ENCODE peak calls at places on chromosomes 2 and 18, in eight cellular contexts. G is esophagus squamous epithelium, Q is heart right ventricle, T is breast epithelium, U is AG04450, I is brain microvascular endothelial cell, M is K562, Y is left ventricle myocardium inferior. A is an unnamed sample. For H3K27me3, the result is how much of the 10 kb centered on the place peaks cover.

GRCh38 chr2:32910883-32911598 is 35.7 kb upstream of the LTBP1 start:
- DNase-seq in G (no peak), Q (no peak), T (no peak), U (no peak), I (no peak), M (no peak), Y (no peak), A (no peak)

GRCh38 chr2:160411955-160412354 is 81.7 kb downstream of the RBMS1 start:
- DNase-seq in G (no peak), Q (no peak), T (no peak), U (no peak), I (no peak), M (no peak), Y (no peak), A (no peak)

GRCh38 chr18:46754188-46754587 is 2.7 kb downstream of the ST8SIA5 start:
- DNase-seq in G (no peak), Q (no peak), T (no peak), U (no peak), I (no peak), M (no peak), Y (no peak), A (no peak)

GRCh38 chr18:55322176-55322735 is 265.7 kb downstream of the TCF4 start:
- DNase-seq in G (no peak), Q (peak), T (peak), U (peak), I (peak), M (no peak), Y (peak), A (peak)

GRCh38 chr2:137927846-137928245 is 36.4 kb upstream of the HNMT start:
- DNase-seq in G (no peak), Q (no peak), T (no peak), U (no peak), I (no peak), M (no peak), Y (no peak), A (no peak)

GRCh38 chr2:185108588-185108987 is 510.3 kb downstream of the ZNF804A start:
- DNase-seq in G (no peak), Q (no peak), T (no peak), U (no peak), I (no peak), M (no peak), Y (no peak), A (no peak)

GRCh38 chr2:75604479-75604878 is 42.1 kb upstream of the MRPL19 start:
- DNase-seq in G (no peak), Q (no peak), T (no peak), U (no peak), I (no peak), M (no peak), Y (no peak), A (no peak)

GRCh38 chr2:166472332-166472731 is 21.7 kb downstream of the SCN7A start:
- DNase-seq in G (no peak), Q (no peak), T (no peak), U (no peak), I (no peak), M (no peak), Y (no peak), A (no peak)

GRCh38 chr18:31701752-31702151 is 17.4 kb upstream of the B4GALT6 start:
- DNase-seq in G (no peak), Q (no peak), T (no peak), U (no peak), I (no peak), M (no peak), Y (no peak), A (no peak)

GRCh38 chr2:111094686-111095085 is 26.0 kb upstream of the BCL2L11 start:
- DNase-seq in G (no peak), Q (no peak), T (no peak), U (no peak), I (no peak), M (no peak), Y (no peak), A (no peak)

GRCh38 chr2:1509271-1509995 is 96.2 kb downstream of the TPO start:
- DNase-seq in G (no peak), Q (peak), T (no peak), U (no peak), I (no peak), M (no peak), Y (no peak), A (no peak)

DNA sequence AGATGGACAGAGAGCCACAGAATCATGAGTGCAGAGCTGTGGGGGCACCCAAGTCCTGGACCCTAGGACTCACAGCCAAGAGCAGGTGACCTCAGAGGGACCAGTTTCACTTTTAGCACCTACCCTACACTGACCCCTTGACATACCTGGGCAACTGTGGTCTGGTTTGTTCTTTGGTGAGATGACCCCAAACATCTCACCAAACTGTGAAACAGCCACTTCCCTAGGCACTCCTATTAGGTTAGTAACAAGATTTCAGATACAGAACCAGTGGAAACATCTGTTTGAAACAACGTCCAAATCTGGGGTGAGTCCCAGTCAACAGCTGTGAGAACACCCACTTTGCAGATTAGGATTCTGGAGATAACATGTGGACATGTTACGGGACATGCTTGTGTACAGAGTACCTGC is 1.9 kb upstream of the ZFP36L2 start:
- DNase-seq in G (no peak), Q (no peak), T (no peak), U (no peak), I (no peak), M (peak), Y (no peak), A (no peak)
- H3K4me3 ChIP-seq in G (no peak), Q (no peak), T (peak), U (no peak), I (no peak), M (no peak), Y (peak), A (no peak)

DNA sequence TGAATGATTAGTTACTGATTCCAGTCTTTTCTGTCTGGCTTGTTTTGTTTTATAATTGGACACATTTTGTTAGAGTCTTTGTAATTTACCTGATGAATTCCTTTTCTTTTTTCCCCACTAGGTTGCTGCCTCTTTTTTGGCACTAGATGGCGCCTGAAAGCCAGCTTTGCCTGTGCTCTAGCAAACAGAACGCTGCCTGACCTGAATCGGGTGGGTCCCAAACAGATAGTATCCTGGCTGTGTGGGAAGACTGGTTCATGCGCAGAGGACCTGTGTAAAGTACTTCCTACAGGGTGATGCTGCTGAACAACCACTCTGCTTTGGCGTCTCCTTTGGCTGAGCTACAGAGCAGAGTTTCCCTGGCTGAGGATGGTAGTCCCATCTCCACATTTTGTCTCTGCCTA is 288.2 kb downstream of the IKZF2 start:
- DNase-seq in G (no peak), Q (no peak), T (no peak), U (no peak), I (peak), M (peak), Y (no peak), A (no peak)
- TF ChIP-seq CTCF in G (peak), Q (peak), T (no peak), U (peak), I (peak), M (peak), Y (peak), A (peak)

DNA sequence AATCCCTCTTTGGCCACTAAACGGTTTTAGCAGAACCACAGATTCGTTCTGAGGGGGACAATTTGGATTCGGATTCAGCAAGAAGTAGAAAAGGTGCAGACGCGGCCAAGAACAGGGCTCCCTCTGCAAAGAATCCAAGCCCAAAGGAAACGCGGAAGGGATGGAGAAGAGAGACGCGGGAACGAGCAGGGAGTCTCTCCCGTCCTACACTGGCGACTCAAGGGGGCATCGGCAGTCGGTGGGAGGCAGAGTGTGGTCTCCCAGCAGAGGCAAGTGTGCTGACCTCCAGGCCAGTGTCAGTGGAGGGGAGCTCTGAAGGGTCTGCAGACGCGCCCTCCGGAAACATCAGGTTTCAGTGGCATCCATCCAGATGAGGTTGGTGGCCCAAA is 1.1 kb downstream of the TMEM163 start:
- DNase-seq in G (no peak), Q (no peak), T (no peak), U (no peak), I (no peak), M (no peak), Y (no peak), A (no peak)
- H3K27me3 ChIP-seq in G (under half), Q (half or more), T (under half), U (half or more), I (half or more), M (under half), Y (half or more), A (under half)

GRCh38 chr18:23280844-23281243 is 145.6 kb downstream of the CABLES1 start:
- DNase-seq in G (no peak), Q (no peak), T (no peak), U (no peak), I (no peak), M (no peak), Y (no peak), A (no peak)

GRCh38 chr18:23284629-23285028 is 149.3 kb downstream of the CABLES1 start:
- DNase-seq in G (no peak), Q (no peak), T (no peak), U (no peak), I (no peak), M (no peak), Y (no peak), A (no peak)

GRCh38 chr18:23282437-23282781 is 147.1 kb downstream of the CABLES1 start:
- DNase-seq in G (no peak), Q (no peak), T (no peak), U (no peak), I (no peak), M (no peak), Y (no peak), A (no peak)

GRCh38 chr18:23281626-23282436 is 146.5 kb downstream of the CABLES1 start:
- DNase-seq in G (no peak), Q (no peak), T (peak), U (no peak), I (no peak), M (no peak), Y (no peak), A (no peak)

GRCh38 chr18:23283933-23284430 is 148.7 kb downstream of the CABLES1 start:
- DNase-seq in G (no peak), Q (no peak), T (no peak), U (no peak), I (peak), M (no peak), Y (no peak), A (no peak)
- H3K4me3 ChIP-seq in G (no peak), Q (no peak), T (no peak), U (no peak), I (no peak), M (no peak), Y (no peak), A (no peak)

GRCh38 chr2:112725545-112726457 is 5.0 kb downstream of the NT5DC4 start:
- DNase-seq in G (no peak), Q (no peak), T (no peak), U (no peak), I (no peak), M (peak), Y (no peak), A (no peak)
- TF ChIP-seq CTCF in G (no peak), Q (no peak), T (no peak), U (no peak), I (peak), M (peak), Y (no peak), A (no peak)

GRCh38 chr2:232522855-232523681 is 2.9 kb downstream of the PRSS56 start:
- DNase-seq in G (no peak), Q (no peak), T (no peak), U (no peak), I (no peak), M (no peak), Y (no peak), A (no peak)

GRCh38 chr2:232521524-232521923 is 1.3 kb downstream of the PRSS56 start:
- DNase-seq in G (no peak), Q (no peak), T (no peak), U (no peak), I (no peak), M (no peak), Y (no peak), A (no peak)

GRCh38 chr2:232521098-232521497 is 910 bp downstream of the PRSS56 start:
- DNase-seq in G (no peak), Q (no peak), T (no peak), U (no peak), I (no peak), M (no peak), Y (no peak), A (no peak)

GRCh38 chr2:232523682-232524597 is 2.0 kb upstream of the CHRND start:
- DNase-seq in G (no peak), Q (no peak), T (no peak), U (no peak), I (no peak), M (peak), Y (no peak), A (no peak)

DNA sequence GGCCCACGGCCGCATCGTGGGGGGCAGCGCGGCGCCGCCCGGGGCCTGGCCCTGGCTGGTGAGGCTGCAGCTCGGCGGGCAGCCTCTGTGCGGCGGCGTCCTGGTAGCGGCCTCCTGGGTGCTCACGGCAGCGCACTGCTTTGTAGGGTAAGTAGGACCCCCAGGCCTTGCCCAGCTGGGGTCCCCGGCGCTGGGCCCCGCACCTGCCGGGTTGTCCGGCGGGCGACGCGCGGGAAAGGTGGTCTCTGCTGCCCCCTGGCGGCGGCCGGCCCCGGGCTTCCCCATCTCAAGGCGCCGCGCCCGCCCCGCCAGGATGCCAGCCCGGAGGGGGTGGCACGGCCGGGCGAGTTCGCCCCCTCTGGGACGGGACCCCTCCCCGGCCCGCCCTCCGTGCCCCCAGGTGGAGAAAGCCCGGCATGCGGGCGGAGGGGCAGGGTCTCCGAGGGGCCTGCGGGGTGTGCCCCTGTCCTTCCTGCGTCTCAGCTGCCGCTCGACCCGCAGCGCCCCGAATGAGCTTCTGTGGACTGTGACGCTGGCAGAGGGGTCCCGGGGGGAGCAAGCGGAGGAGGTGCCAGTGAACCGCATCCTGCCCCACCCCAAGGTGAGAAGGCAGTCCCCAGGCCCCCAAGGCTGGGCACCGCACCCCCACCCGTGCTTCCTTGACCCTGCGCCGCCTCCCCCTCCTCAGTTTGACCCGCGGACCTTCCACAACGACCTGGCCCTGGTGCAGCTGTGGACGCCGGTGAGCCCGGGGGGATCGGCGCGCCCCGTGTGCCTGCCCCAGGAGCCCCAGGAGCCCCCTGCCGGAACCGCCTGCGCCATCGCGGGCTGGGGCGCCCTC is 2.0 kb downstream of the PRSS56 start:
- DNase-seq in G (no peak), Q (peak), T (no peak), U (no peak), I (no peak), M (peak), Y (peak), A (no peak)
- H3K27me3 ChIP-seq in G (under half), Q (half or more), T (half or more), U (half or more), I (half or more), M (half or more), Y (half or more), A (under half)

A was measured in BJ.